ENCODE peak calls at places on chromosome 7, in four cellular contexts. A is endodermal cell, O is A549, V is pancreas. L is an unnamed sample.

GRCh38 chr7:114303301-114303700 is 111.3 kb upstream of the FOXP2 start:
- DNase-seq in A (no peak), O (no peak), V (no peak), L (no peak)

GRCh38 chr7:133854739-133855138 is 272.4 kb upstream of the LRGUK start:
- DNase-seq in A (no peak), O (peak; percentile 27), V (no peak), L (no peak)

GRCh38 chr7:43873300-43873699 is 4.0 kb upstream of the MRPS24 start:
- DNase-seq in A (no peak), O (no peak), V (no peak), L (no peak)

GRCh38 chr7:24842029-24842428 is 84.8 kb upstream of the GSDME start:
- DNase-seq in A (no peak), O (no peak), V (no peak), L (no peak)

GRCh38 chr7:47580811-47581331 is 1.0 kb downstream of the TNS3 start:
- DNase-seq in A (peak; percentile 71), O (no peak), V (no peak), L (no peak)

GRCh38 chr7:128811631-128812430 is 18.4 kb upstream of the FLNC start:
- DNase-seq in A (no peak), O (no peak), V (no peak), L (no peak)

GRCh38 chr7:151238924-151239836 is 6.9 kb downstream of the CHPF2 start:
- DNase-seq in A (no peak), O (no peak), V (no peak), L (no peak)

GRCh38 chr7:78020131-78020873 is 221.7 kb downstream of the PHTF2 start:
- DNase-seq in A (peak; percentile 76), O (peak; percentile 80), V (no peak), L (no peak)

GRCh38 chr7:129375221-129375938 is 58.9 kb upstream of the STRIP2 start:
- DNase-seq in A (peak; percentile 58), O (no peak), V (no peak), L (no peak)

GRCh38 chr7:146565872-146566271 is 449.3 kb downstream of the CNTNAP2 start:
- DNase-seq in A (no peak), O (no peak), V (no peak), L (no peak)
- H3K9me3 ChIP-seq in A (no peaks in the 10 kb centered on the region), O (no peaks in the 10 kb centered on the region), V (no peaks in the 10 kb centered on the region), L (no peaks in the 10 kb centered on the region)

DNA sequence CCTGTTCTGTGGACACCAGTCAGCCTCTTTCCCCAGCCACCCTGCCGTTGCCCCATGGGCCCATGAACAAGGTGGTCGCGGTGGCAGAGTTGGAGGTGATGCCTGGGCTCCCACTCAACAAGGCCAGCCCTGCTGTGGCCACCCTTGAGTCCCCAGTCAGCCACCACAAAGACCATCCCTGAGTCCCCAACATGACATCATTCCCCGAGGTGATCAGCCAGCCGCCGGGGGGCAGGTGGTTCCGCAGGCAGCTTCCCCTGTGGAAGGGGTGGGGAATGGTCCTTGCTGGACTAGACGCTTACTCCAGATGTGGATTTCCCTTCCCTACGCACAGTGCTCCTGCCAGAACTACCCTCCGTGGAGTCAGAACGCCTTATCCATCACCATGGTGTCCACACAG is 271.7 kb downstream of the PTPRN2 start:
- DNase-seq in A (no peak), O (no peak), V (no peak), L (no peak)
- H3K9me3 ChIP-seq in A (peaks cover 71% of the 10 kb centered on the region), O (peaks cover 2% of the 10 kb centered on the region), V (no peaks in the 10 kb centered on the region), L (peaks cover 2% of the 10 kb centered on the region)

DNA sequence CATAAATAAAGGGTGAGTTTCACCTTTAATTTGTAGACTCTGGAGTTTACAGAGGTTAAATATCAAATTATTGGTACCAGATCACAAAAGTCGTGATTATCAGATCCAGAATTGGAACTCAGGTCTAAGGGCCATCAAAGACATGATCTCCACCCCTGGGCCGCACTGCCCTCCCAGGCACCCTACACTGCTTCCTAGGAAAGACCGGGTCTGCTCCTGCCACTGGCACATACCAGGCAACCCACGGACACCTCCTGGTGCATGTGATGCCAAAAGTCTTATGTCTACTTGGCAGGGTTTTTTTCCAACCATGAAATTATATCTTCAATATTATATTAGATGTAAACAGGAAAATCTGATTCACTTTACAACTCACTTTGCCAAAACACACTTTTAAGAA is 452.8 kb downstream of the PTPRN2 start:
- DNase-seq in A (no peak), O (no peak), V (no peak), L (no peak)
- H3K9me3 ChIP-seq in A (peaks cover 88% of the 10 kb centered on the region), O (peaks cover 3% of the 10 kb centered on the region), V (no peaks in the 10 kb centered on the region), L (no peaks in the 10 kb centered on the region)

DNA sequence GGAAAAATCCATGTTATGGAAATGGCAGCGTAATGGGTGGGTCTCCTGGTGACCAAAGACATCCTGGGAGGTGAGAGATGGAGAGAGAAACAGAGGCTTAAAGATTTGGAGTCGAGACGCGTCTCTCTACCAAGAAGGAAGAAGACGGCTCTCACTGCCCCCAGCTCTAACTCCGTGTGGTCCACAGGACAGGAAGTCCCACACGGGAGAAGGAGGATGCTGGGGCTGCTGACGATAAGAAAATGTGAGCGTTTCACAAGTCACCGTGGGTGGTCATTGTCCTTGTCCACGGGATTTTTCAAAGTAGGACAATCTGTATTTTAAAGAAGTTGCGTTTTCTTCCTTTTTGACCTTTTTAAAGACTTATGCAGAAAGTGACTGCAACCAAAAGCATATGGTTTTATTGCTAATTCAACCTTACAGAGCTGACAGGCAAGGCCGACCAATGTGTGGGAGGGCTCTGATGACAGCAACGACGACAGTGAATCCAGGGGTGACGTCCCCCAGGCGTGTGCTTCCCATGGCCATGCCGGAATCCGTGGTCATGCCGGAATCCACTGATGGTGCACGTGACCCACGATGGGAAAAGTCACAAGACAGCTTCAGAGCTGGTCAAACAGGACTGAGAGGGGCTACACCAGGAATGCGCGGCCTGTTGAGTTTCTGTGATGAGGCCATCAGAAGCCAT is 341.2 kb downstream of the PTPRN2 start:
- DNase-seq in A (no peak), O (no peak), V (no peak), L (no peak)
- H3K9me3 ChIP-seq in A (peaks cover 98% of the 10 kb centered on the region), O (peaks cover 2% of the 10 kb centered on the region), V (no peaks in the 10 kb centered on the region), L (no peaks in the 10 kb centered on the region)

L was measured in T-helper 17 cell.